ENCODE peak calls at places on chromosomes 4 and X, in seven cellular contexts. One of them, this sample, is unnamed.

GRCh38 chrX:110964761-110965160 is 131.2 kb upstream of the PAK3 start:
- DNase-seq in RWPE1: no peak
- DNase-seq in HFF-Myc: no peak
- DNase-seq in glutamatergic neuron: peak
- DNase-seq in cardiac fibroblast: no peak
- DNase-seq in GM12864: no peak
- DNase-seq in H9: peak
- DNase-seq in this sample: no peak

GRCh38 chr4:176587920-176588319 is 204.8 kb downstream of the VEGFC start:
- DNase-seq in RWPE1: no peak
- DNase-seq in HFF-Myc: no peak
- DNase-seq in glutamatergic neuron: no peak
- DNase-seq in cardiac fibroblast: peak
- DNase-seq in GM12864: no peak
- DNase-seq in H9: no peak
- DNase-seq in this sample: peak

GRCh38 chrX:45722471-45722870 is 521.8 kb upstream of the DIPK2B start:
- DNase-seq in RWPE1: no peak
- DNase-seq in HFF-Myc: no peak
- DNase-seq in glutamatergic neuron: no peak
- DNase-seq in cardiac fibroblast: no peak
- DNase-seq in GM12864: no peak
- DNase-seq in H9: no peak
- DNase-seq in this sample: no peak

GRCh38 chrX:129678176-129678880 is 23.6 kb upstream of the APLN start:
- DNase-seq in RWPE1: no peak
- DNase-seq in HFF-Myc: no peak
- DNase-seq in glutamatergic neuron: no peak
- DNase-seq in cardiac fibroblast: no peak
- DNase-seq in GM12864: no peak
- DNase-seq in H9: no peak
- DNase-seq in this sample: no peak

GRCh38 chr4:139922625-139923024 is 231.4 kb downstream of the MAML3 start:
- DNase-seq in RWPE1: no peak
- DNase-seq in HFF-Myc: no peak
- DNase-seq in glutamatergic neuron: no peak
- DNase-seq in cardiac fibroblast: peak
- DNase-seq in GM12864: no peak
- DNase-seq in H9: no peak
- DNase-seq in this sample: no peak

GRCh38 chrX:35380808-35381700 is 417.1 kb upstream of the MAGEB16 start:
- DNase-seq in RWPE1: peak
- DNase-seq in HFF-Myc: no peak
- DNase-seq in glutamatergic neuron: no peak
- DNase-seq in cardiac fibroblast: peak
- DNase-seq in GM12864: no peak
- DNase-seq in H9: no peak
- DNase-seq in this sample: no peak

GRCh38 chrX:54423161-54423888 is 16.9 kb upstream of the TSR2 start:
- DNase-seq in RWPE1: no peak
- DNase-seq in HFF-Myc: no peak
- DNase-seq in glutamatergic neuron: peak
- DNase-seq in cardiac fibroblast: peak
- DNase-seq in GM12864: no peak
- DNase-seq in H9: peak
- DNase-seq in this sample: no peak

GRCh38 chrX:110733166-110733565 is 62.5 kb downstream of the CHRDL1 start:
- DNase-seq in RWPE1: peak
- DNase-seq in HFF-Myc: no peak
- DNase-seq in glutamatergic neuron: no peak
- DNase-seq in cardiac fibroblast: peak
- DNase-seq in GM12864: no peak
- DNase-seq in H9: no peak
- DNase-seq in this sample: no peak

GRCh38 chrX:83509246-83509801 is 1.2 kb downstream of the POU3F4 start:
- DNase-seq in RWPE1: no peak
- DNase-seq in HFF-Myc: no peak
- DNase-seq in glutamatergic neuron: peak
- DNase-seq in cardiac fibroblast: no peak
- DNase-seq in GM12864: no peak
- DNase-seq in H9: no peak
- DNase-seq in this sample: no peak

GRCh38 chr4:45971108-45971507 is 152.7 kb downstream of the GABRG1 start:
- DNase-seq in RWPE1: peak
- DNase-seq in HFF-Myc: no peak
- DNase-seq in glutamatergic neuron: no peak
- DNase-seq in cardiac fibroblast: no peak
- DNase-seq in GM12864: no peak
- DNase-seq in H9: no peak
- DNase-seq in this sample: no peak

GRCh38 chrX:149504226-149504914 is 736 bp downstream of the IDS start:
- DNase-seq in RWPE1: no peak
- DNase-seq in HFF-Myc: no peak
- DNase-seq in glutamatergic neuron: peak
- DNase-seq in cardiac fibroblast: peak
- DNase-seq in GM12864: no peak
- DNase-seq in H9: peak
- DNase-seq in this sample: no peak

GRCh38 chr4:36222702-36223101 is 21.6 kb downstream of the ARAP2 start:
- DNase-seq in RWPE1: no peak
- DNase-seq in HFF-Myc: no peak
- DNase-seq in glutamatergic neuron: no peak
- DNase-seq in cardiac fibroblast: peak
- DNase-seq in GM12864: no peak
- DNase-seq in H9: no peak
- DNase-seq in this sample: no peak

GRCh38 chrX:10047133-10047532 is 80.0 kb downstream of the CLDN34 start:
- DNase-seq in RWPE1: no peak
- DNase-seq in HFF-Myc: no peak
- DNase-seq in glutamatergic neuron: no peak
- DNase-seq in cardiac fibroblast: no peak
- DNase-seq in GM12864: no peak
- DNase-seq in H9: no peak
- DNase-seq in this sample: no peak

GRCh38 chr4:139630991-139631390 is 34.6 kb upstream of the MGST2 start:
- DNase-seq in RWPE1: no peak
- DNase-seq in HFF-Myc: no peak
- DNase-seq in glutamatergic neuron: no peak
- DNase-seq in cardiac fibroblast: no peak
- DNase-seq in GM12864: no peak
- DNase-seq in H9: no peak
- DNase-seq in this sample: no peak

GRCh38 chrX:153674219-153674851 is 722 bp upstream of the PNCK start:
- DNase-seq in RWPE1: no peak
- DNase-seq in HFF-Myc: no peak
- DNase-seq in glutamatergic neuron: no peak
- DNase-seq in cardiac fibroblast: no peak
- DNase-seq in GM12864: no peak
- DNase-seq in H9: no peak
- DNase-seq in this sample: no peak

GRCh38 chr4:108166038-108166437 is 2.7 kb downstream of the LEF1 start:
- DNase-seq in RWPE1: no peak
- DNase-seq in HFF-Myc: no peak
- DNase-seq in glutamatergic neuron: no peak
- DNase-seq in cardiac fibroblast: no peak
- DNase-seq in GM12864: no peak
- DNase-seq in H9: no peak
- DNase-seq in this sample: no peak

GRCh38 chr4:165053645-165054044 is at the start of gene TRIM75:
- DNase-seq in RWPE1: no peak
- DNase-seq in HFF-Myc: no peak
- DNase-seq in glutamatergic neuron: no peak
- DNase-seq in cardiac fibroblast: no peak
- DNase-seq in GM12864: no peak
- DNase-seq in H9: no peak
- DNase-seq in this sample: no peak

GRCh38 chr4:173917255-173917960 is 366.1 kb downstream of the FBXO8 start:
- DNase-seq in RWPE1: no peak
- DNase-seq in HFF-Myc: no peak
- DNase-seq in glutamatergic neuron: no peak
- DNase-seq in cardiac fibroblast: peak
- DNase-seq in GM12864: no peak
- DNase-seq in H9: no peak
- DNase-seq in this sample: no peak

GRCh38 chrX:150155396-150156048 is 207.6 kb upstream of the MAMLD1 start:
- DNase-seq in RWPE1: peak
- DNase-seq in HFF-Myc: peak
- DNase-seq in glutamatergic neuron: no peak
- DNase-seq in cardiac fibroblast: peak
- DNase-seq in GM12864: no peak
- DNase-seq in H9: no peak
- DNase-seq in this sample: peak

GRCh38 chr4:75655562-75655961 is 17.6 kb downstream of the G3BP2 start:
- DNase-seq in RWPE1: no peak
- DNase-seq in HFF-Myc: no peak
- DNase-seq in glutamatergic neuron: no peak
- DNase-seq in cardiac fibroblast: no peak
- DNase-seq in GM12864: peak
- DNase-seq in H9: no peak
- DNase-seq in this sample: no peak

GRCh38 chr4:122854860-122855259 is 28.2 kb downstream of the FGF2 start:
- DNase-seq in RWPE1: no peak
- DNase-seq in HFF-Myc: no peak
- DNase-seq in glutamatergic neuron: no peak
- DNase-seq in cardiac fibroblast: no peak
- DNase-seq in GM12864: no peak
- DNase-seq in H9: no peak
- DNase-seq in this sample: no peak

GRCh38 chr4:10015140-10015753 is 6.0 kb downstream of the SLC2A9 start:
- DNase-seq in RWPE1: no peak
- DNase-seq in HFF-Myc: no peak
- DNase-seq in glutamatergic neuron: peak
- DNase-seq in cardiac fibroblast: peak
- DNase-seq in GM12864: no peak
- DNase-seq in H9: peak
- DNase-seq in this sample: no peak

GRCh38 chrX:65522739-65523372 is 11.7 kb downstream of the LAS1L start:
- DNase-seq in RWPE1: no peak
- DNase-seq in HFF-Myc: no peak
- DNase-seq in glutamatergic neuron: no peak
- DNase-seq in cardiac fibroblast: peak
- DNase-seq in GM12864: no peak
- DNase-seq in H9: no peak
- DNase-seq in this sample: peak

GRCh38 chr4:2384245-2384644 is 34.2 kb downstream of the ZFYVE28 start:
- DNase-seq in RWPE1: no peak
- DNase-seq in HFF-Myc: no peak
- DNase-seq in glutamatergic neuron: no peak
- DNase-seq in cardiac fibroblast: no peak
- DNase-seq in GM12864: no peak
- DNase-seq in H9: no peak
- DNase-seq in this sample: no peak

GRCh38 chr4:20532871-20533870 is 167.1 kb upstream of the PACRGL start:
- DNase-seq in RWPE1: no peak
- DNase-seq in HFF-Myc: peak
- DNase-seq in glutamatergic neuron: no peak
- DNase-seq in cardiac fibroblast: no peak
- DNase-seq in GM12864: no peak
- DNase-seq in H9: no peak
- DNase-seq in this sample: peak

GRCh38 chr4:158170691-158171455 is 2.0 kb downstream of the GASK1B start:
- DNase-seq in RWPE1: peak
- DNase-seq in HFF-Myc: no peak
- DNase-seq in glutamatergic neuron: peak
- DNase-seq in cardiac fibroblast: peak
- DNase-seq in GM12864: no peak
- DNase-seq in H9: peak
- DNase-seq in this sample: no peak

GRCh38 chr4:7070729-7071511 is 3.1 kb upstream of the GRPEL1 start:
- DNase-seq in RWPE1: peak
- DNase-seq in HFF-Myc: no peak
- DNase-seq in glutamatergic neuron: peak
- DNase-seq in cardiac fibroblast: peak
- DNase-seq in GM12864: peak
- DNase-seq in H9: peak
- DNase-seq in this sample: no peak
- TF ChIP-seq CTCF in RWPE1: peak
- TF ChIP-seq CTCF in HFF-Myc: peak
- TF ChIP-seq CTCF in glutamatergic neuron: peak
- TF ChIP-seq CTCF in cardiac fibroblast: peak
- TF ChIP-seq CTCF in GM12864: peak
- TF ChIP-seq CTCF in H9: peak
- TF ChIP-seq CTCF in this sample: peak

GRCh38 chr4:128590773-128591172 is 218.7 kb upstream of the JADE1 start:
- DNase-seq in RWPE1: no peak
- DNase-seq in HFF-Myc: no peak
- DNase-seq in glutamatergic neuron: no peak
- DNase-seq in cardiac fibroblast: no peak
- DNase-seq in GM12864: no peak
- DNase-seq in H9: no peak
- DNase-seq in this sample: no peak
- TF ChIP-seq CTCF in RWPE1: no peak
- TF ChIP-seq CTCF in HFF-Myc: no peak
- TF ChIP-seq CTCF in glutamatergic neuron: no peak
- TF ChIP-seq CTCF in cardiac fibroblast: no peak
- TF ChIP-seq CTCF in GM12864: no peak
- TF ChIP-seq CTCF in H9: no peak
- TF ChIP-seq CTCF in this sample: no peak

GRCh38 chrX:119981286-119982070 is 37.9 kb upstream of the NKAP start:
- DNase-seq in RWPE1: peak
- DNase-seq in HFF-Myc: peak
- DNase-seq in glutamatergic neuron: peak
- DNase-seq in cardiac fibroblast: peak
- DNase-seq in GM12864: no peak
- DNase-seq in H9: peak
- DNase-seq in this sample: no peak
- TF ChIP-seq CTCF in RWPE1: peak
- TF ChIP-seq CTCF in HFF-Myc: peak
- TF ChIP-seq CTCF in glutamatergic neuron: peak
- TF ChIP-seq CTCF in cardiac fibroblast: peak
- TF ChIP-seq CTCF in GM12864: peak
- TF ChIP-seq CTCF in H9: peak
- TF ChIP-seq CTCF in this sample: peak

GRCh38 chrX:48467331-48467761 is 2.7 kb downstream of the SLC38A5 start:
- DNase-seq in RWPE1: no peak
- DNase-seq in HFF-Myc: no peak
- DNase-seq in glutamatergic neuron: no peak
- DNase-seq in cardiac fibroblast: no peak
- DNase-seq in GM12864: no peak
- DNase-seq in H9: no peak
- DNase-seq in this sample: no peak

GRCh38 chrX:48470833-48471118 is 716 bp upstream of the SLC38A5 start:
- DNase-seq in RWPE1: no peak
- DNase-seq in HFF-Myc: no peak
- DNase-seq in glutamatergic neuron: no peak
- DNase-seq in cardiac fibroblast: no peak
- DNase-seq in GM12864: no peak
- DNase-seq in H9: no peak
- DNase-seq in this sample: no peak

GRCh38 chrX:48470110-48470832 is at the start of gene SLC38A5:
- DNase-seq in RWPE1: no peak
- DNase-seq in HFF-Myc: no peak
- DNase-seq in glutamatergic neuron: no peak
- DNase-seq in cardiac fibroblast: no peak
- DNase-seq in GM12864: no peak
- DNase-seq in H9: no peak
- DNase-seq in this sample: no peak

GRCh38 chrX:48468247-48468671 is 1.8 kb downstream of the SLC38A5 start:
- DNase-seq in RWPE1: no peak
- DNase-seq in HFF-Myc: no peak
- DNase-seq in glutamatergic neuron: peak
- DNase-seq in cardiac fibroblast: no peak
- DNase-seq in GM12864: no peak
- DNase-seq in H9: no peak
- DNase-seq in this sample: no peak

GRCh38 chrX:48468693-48469691 is 1.1 kb downstream of the SLC38A5 start:
- DNase-seq in RWPE1: no peak
- DNase-seq in HFF-Myc: no peak
- DNase-seq in glutamatergic neuron: peak
- DNase-seq in cardiac fibroblast: no peak
- DNase-seq in GM12864: no peak
- DNase-seq in H9: peak
- DNase-seq in this sample: no peak
- TF ChIP-seq CTCF in RWPE1: no peak
- TF ChIP-seq CTCF in HFF-Myc: no peak
- TF ChIP-seq CTCF in glutamatergic neuron: no peak
- TF ChIP-seq CTCF in cardiac fibroblast: no peak
- TF ChIP-seq CTCF in GM12864: peak
- TF ChIP-seq CTCF in H9: peak
- TF ChIP-seq CTCF in this sample: no peak

This sample was measured in AG09309.